ENCODE peak calls at places on chromosomes 2 and 18, in five cellular contexts. O, U, Y, M and E are unnamed samples.

GRCh38 chr2:149538138-149538833 is 49.3 kb downstream of the MMADHC start:
- DNase-seq in O (no peak), U (no peak), Y (no peak), M (no peak), E (no peak)

GRCh38 chr2:127398239-127398590 is 10.4 kb upstream of the MAP3K2 start:
- DNase-seq in O (no peak), U (peak; percentile 78), Y (peak; percentile 49), M (no peak), E (no peak)

GRCh38 chr2:11495844-11496271 is 29.9 kb upstream of the E2F6 start:
- DNase-seq in O (no peak), U (no peak), Y (no peak), M (no peak), E (no peak)

GRCh38 chr2:133887676-133888040 is 319.4 kb upstream of the NCKAP5 start:
- DNase-seq in O (no peak), U (no peak), Y (no peak), M (no peak), E (no peak)

GRCh38 chr2:191620144-191620543 is 57.8 kb upstream of the NABP1 start:
- DNase-seq in O (no peak), U (no peak), Y (no peak), M (no peak), E (no peak)

GRCh38 chr2:203802277-203803045 is 65.1 kb upstream of the CTLA4 start:
- DNase-seq in O (no peak), U (no peak), Y (no peak), M (no peak), E (no peak)

GRCh38 chr2:43593241-43593640 is 2.6 kb downstream of the THADA start:
- DNase-seq in O (no peak), U (no peak), Y (no peak), M (no peak), E (no peak)

GRCh38 chr2:98114643-98115355 is 27.8 kb downstream of the VWA3B start:
- DNase-seq in O (no peak), U (no peak), Y (no peak), M (no peak), E (no peak)

GRCh38 chr2:172639823-172640222 is 83.9 kb downstream of the PDK1 start:
- DNase-seq in O (no peak), U (no peak), Y (no peak), M (no peak), E (no peak)

GRCh38 chr2:230011617-230012016 is 57.1 kb downstream of the SLC16A14 start:
- DNase-seq in O (no peak), U (no peak), Y (no peak), M (no peak), E (no peak)

GRCh38 chr2:176552456-176553135 is 283.4 kb downstream of the MTX2 start:
- DNase-seq in O (no peak), U (no peak), Y (no peak), M (no peak), E (no peak)

GRCh38 chr2:96842600-96842999 is 1.2 kb downstream of the ANKRD23 start:
- DNase-seq in O (no peak), U (no peak), Y (no peak), M (no peak), E (no peak)

GRCh38 chr2:70310899-70311298 is 9.0 kb upstream of the FAM136A start:
- DNase-seq in O (no peak), U (no peak), Y (no peak), M (no peak), E (no peak)

GRCh38 chr18:8389391-8390340 is 219.6 kb upstream of the RAB12 start:
- DNase-seq in O (peak; percentile 75), U (peak; percentile 59), Y (peak; percentile 62), M (peak; percentile 84), E (no peak)

GRCh38 chr2:197838036-197838435 is 33.6 kb downstream of the PLCL1 start:
- DNase-seq in O (no peak), U (no peak), Y (no peak), M (no peak), E (peak; percentile 30)

GRCh38 chr2:136219341-136219740 is 101.4 kb upstream of the CXCR4 start:
- DNase-seq in O (no peak), U (no peak), Y (no peak), M (no peak), E (no peak)

GRCh38 chr2:215015421-215015820 is 123.0 kb downstream of the ABCA12 start:
- DNase-seq in O (no peak), U (no peak), Y (no peak), M (no peak), E (no peak)

GRCh38 chr18:79507076-79507545 is 111.4 kb downstream of the NFATC1 start:
- DNase-seq in O (no peak), U (no peak), Y (no peak), M (no peak), E (no peak)

GRCh38 chr2:54652540-54652939 is 70.9 kb upstream of the EML6 start:
- DNase-seq in O (no peak), U (no peak), Y (no peak), M (no peak), E (no peak)

GRCh38 chr2:133532919-133533318 is 35.3 kb downstream of the NCKAP5 start:
- DNase-seq in O (no peak), U (no peak), Y (no peak), M (no peak), E (no peak)

GRCh38 chr2:189411860-189412259 is 29.4 kb upstream of the WDR75 start:
- DNase-seq in O (no peak), U (no peak), Y (no peak), M (no peak), E (no peak)

GRCh38 chr2:1628893-1629292 is 115.4 kb downstream of the PXDN start:
- DNase-seq in O (no peak), U (no peak), Y (no peak), M (no peak), E (no peak)

GRCh38 chr2:121649652-121650553 is 641 bp upstream of the CLASP1 start:
- DNase-seq in O (peak; percentile 71), U (peak; percentile 93), Y (peak; percentile 72), M (peak; percentile 84), E (peak; percentile 89)

GRCh38 chr2:9138507-9139085 is 68.0 kb upstream of the ASAP2 start:
- DNase-seq in O (no peak), U (no peak), Y (no peak), M (peak; percentile 75), E (no peak)

GRCh38 chr2:241931976-241932894 is 62.7 kb downstream of the RTP5 start:
- DNase-seq in O (no peak), U (no peak), Y (no peak), M (no peak), E (no peak)

GRCh38 chr18:702957-703659 is 9.3 kb downstream of the ENOSF1 start:
- DNase-seq in O (no peak), U (peak; percentile 79), Y (no peak), M (peak; percentile 23), E (no peak)

GRCh38 chr2:49175831-49176230 is 21.5 kb upstream of the FSHR start:
- DNase-seq in O (no peak), U (no peak), Y (no peak), M (no peak), E (no peak)

DNA sequence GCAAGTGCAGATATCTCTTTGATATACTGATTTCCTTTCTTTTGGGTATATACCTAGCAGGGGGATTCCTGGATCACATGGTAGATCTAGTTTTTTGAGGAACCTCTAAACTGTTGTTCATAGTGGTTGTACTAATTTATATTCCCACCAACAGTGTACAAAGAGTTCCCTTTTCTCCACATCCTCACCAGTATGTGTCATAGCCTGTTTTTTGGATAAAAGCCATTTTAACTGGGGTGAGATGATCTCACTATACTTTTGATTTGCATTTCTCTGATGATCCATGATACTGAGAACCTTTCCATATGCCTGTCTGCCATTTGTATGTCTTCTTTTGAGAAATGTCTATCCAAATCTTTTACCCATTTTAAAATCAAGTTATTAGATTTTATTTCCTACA is 6.2 kb upstream of the CCNT2 start:
- DNase-seq in O (no peak), U (no peak), Y (no peak), M (no peak), E (no peak)
- TF ChIP-seq SUZ12 in O (no peak), U (no peak), Y (no peak), M (no peak), E (no peak)

GRCh38 chr2:187976667-187977333 is 314.9 kb upstream of the GULP1 start:
- DNase-seq in O (no peak), U (no peak), Y (no peak), M (no peak), E (no peak)
- TF ChIP-seq SUZ12 in O (no peak), U (no peak), Y (no peak), M (no peak), E (no peak)

DNA sequence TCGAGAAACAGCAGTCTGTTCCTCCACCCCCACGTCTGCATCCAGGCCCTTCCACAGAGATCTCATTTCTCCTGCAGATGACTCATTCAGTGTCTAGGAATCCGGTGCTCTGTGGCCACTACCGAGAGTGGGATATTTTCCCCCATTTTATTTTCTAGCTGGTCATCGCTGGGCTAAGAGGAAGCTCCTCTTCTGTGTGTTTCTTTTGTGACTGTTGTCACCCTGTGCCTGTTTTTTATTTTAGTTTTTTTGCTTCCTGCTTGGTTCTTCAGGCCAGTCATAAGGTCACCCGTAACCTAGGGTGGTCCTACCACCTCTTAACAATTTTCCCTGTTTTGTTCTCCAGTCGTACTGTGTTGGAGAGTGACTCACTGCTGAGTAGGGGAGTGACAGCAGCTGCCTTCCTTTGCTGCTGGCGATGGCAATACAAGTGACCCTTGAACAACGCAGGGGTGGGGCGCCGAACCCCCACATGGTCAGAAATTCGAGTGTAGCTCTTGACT is 6.7 kb downstream of the RAMP1 start:
- DNase-seq in O (no peak), U (no peak), Y (no peak), M (no peak), E (no peak)
- TF ChIP-seq SUZ12 in O (no peak), U (no peak), Y (no peak), M (no peak), E (no peak)

DNA sequence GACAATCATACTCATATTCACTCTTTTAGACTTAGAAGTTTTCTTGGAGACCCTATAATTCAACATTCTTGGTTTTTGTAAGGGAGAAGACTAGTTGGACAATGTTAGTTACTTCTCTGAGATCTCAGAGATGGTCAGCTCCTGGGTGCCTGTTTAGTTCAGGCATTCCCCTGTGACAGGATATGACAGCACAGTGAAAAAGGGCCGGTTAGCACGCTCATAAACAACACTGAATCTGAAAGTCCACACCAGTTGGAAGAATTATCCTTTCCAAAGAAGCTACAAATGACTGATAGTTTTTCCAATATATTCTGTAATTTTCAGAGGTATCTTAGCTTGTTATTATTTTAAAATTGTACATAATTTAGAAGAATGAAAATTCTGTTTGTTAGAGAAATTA is 75.7 kb downstream of the ADAM23 start:
- DNase-seq in O (no peak), U (no peak), Y (no peak), M (no peak), E (no peak)
- TF ChIP-seq SUZ12 in O (no peak), U (no peak), Y (no peak), M (no peak), E (no peak)

GRCh38 chr2:205510345-205510744 is 172.0 kb upstream of the NRP2 start:
- DNase-seq in O (peak; percentile 13), U (peak; percentile 45), Y (no peak), M (no peak), E (no peak)

GRCh38 chr2:205511221-205511620 is 171.1 kb upstream of the NRP2 start:
- DNase-seq in O (no peak), U (no peak), Y (no peak), M (no peak), E (no peak)

GRCh38 chr2:205509655-205510054 is 172.6 kb upstream of the NRP2 start:
- DNase-seq in O (no peak), U (no peak), Y (no peak), M (no peak), E (no peak)

GRCh38 chr2:205511666-205512065 is 170.6 kb upstream of the NRP2 start:
- DNase-seq in O (no peak), U (no peak), Y (no peak), M (no peak), E (no peak)
- TF ChIP-seq SUZ12 in O (no peak), U (no peak), Y (no peak), M (no peak), E (no peak)